ENCODE peak calls at places on chromosomes 2 and 18, in seven cellular contexts. One of them, this sample, is unnamed.

GRCh38 chr18:11994708-11995444 is 13.6 kb downstream of the IMPA2 start:
- DNase-seq in A549: peak
- DNase-seq in B cell: no peak
- DNase-seq in hepatocyte: peak
- DNase-seq in BJ: no peak
- DNase-seq in dorsolateral prefrontal cortex: peak
- DNase-seq in fibroblast of mammary gland: peak
- DNase-seq in this sample: no peak

GRCh38 chr2:98445708-98446577 is 1.3 kb downstream of the INPP4A start:
- DNase-seq in A549: no peak
- DNase-seq in B cell: no peak
- DNase-seq in hepatocyte: no peak
- DNase-seq in BJ: no peak
- DNase-seq in dorsolateral prefrontal cortex: no peak
- DNase-seq in fibroblast of mammary gland: no peak
- DNase-seq in this sample: no peak

GRCh38 chr18:58756148-58756547 is 84.9 kb downstream of the MALT1 start:
- DNase-seq in A549: no peak
- DNase-seq in B cell: no peak
- DNase-seq in hepatocyte: no peak
- DNase-seq in BJ: no peak
- DNase-seq in dorsolateral prefrontal cortex: no peak
- DNase-seq in fibroblast of mammary gland: no peak
- DNase-seq in this sample: no peak

GRCh38 chr2:43075906-43076585 is 150.4 kb downstream of the ZFP36L2 start:
- DNase-seq in A549: peak
- DNase-seq in B cell: no peak
- DNase-seq in hepatocyte: no peak
- DNase-seq in BJ: no peak
- DNase-seq in dorsolateral prefrontal cortex: no peak
- DNase-seq in fibroblast of mammary gland: peak
- DNase-seq in this sample: no peak

GRCh38 chr2:172775319-172775718 is 39.7 kb downstream of the RAPGEF4 start:
- DNase-seq in A549: no peak
- DNase-seq in B cell: no peak
- DNase-seq in hepatocyte: no peak
- DNase-seq in BJ: no peak
- DNase-seq in dorsolateral prefrontal cortex: no peak
- DNase-seq in fibroblast of mammary gland: no peak
- DNase-seq in this sample: no peak

GRCh38 chr2:108268001-108268400 is 20.7 kb upstream of the SULT1C2 start:
- DNase-seq in A549: peak
- DNase-seq in B cell: no peak
- DNase-seq in hepatocyte: no peak
- DNase-seq in BJ: peak
- DNase-seq in dorsolateral prefrontal cortex: no peak
- DNase-seq in fibroblast of mammary gland: peak
- DNase-seq in this sample: no peak

GRCh38 chr2:67329951-67330350 is 67.2 kb upstream of the ETAA1 start:
- DNase-seq in A549: no peak
- DNase-seq in B cell: no peak
- DNase-seq in hepatocyte: no peak
- DNase-seq in BJ: no peak
- DNase-seq in dorsolateral prefrontal cortex: no peak
- DNase-seq in fibroblast of mammary gland: no peak
- DNase-seq in this sample: no peak

GRCh38 chr2:160486341-160486740 is 7.3 kb downstream of the RBMS1 start:
- DNase-seq in A549: no peak
- DNase-seq in B cell: no peak
- DNase-seq in hepatocyte: no peak
- DNase-seq in BJ: no peak
- DNase-seq in dorsolateral prefrontal cortex: no peak
- DNase-seq in fibroblast of mammary gland: peak
- DNase-seq in this sample: no peak

GRCh38 chr2:231479455-231479854 is 15.2 kb upstream of the NCL start:
- DNase-seq in A549: no peak
- DNase-seq in B cell: no peak
- DNase-seq in hepatocyte: no peak
- DNase-seq in BJ: no peak
- DNase-seq in dorsolateral prefrontal cortex: no peak
- DNase-seq in fibroblast of mammary gland: no peak
- DNase-seq in this sample: no peak

GRCh38 chr2:25000503-25001328 is 29.0 kb upstream of the DNAJC27 start:
- DNase-seq in A549: no peak
- DNase-seq in B cell: no peak
- DNase-seq in hepatocyte: no peak
- DNase-seq in BJ: no peak
- DNase-seq in dorsolateral prefrontal cortex: peak
- DNase-seq in fibroblast of mammary gland: peak
- DNase-seq in this sample: no peak

GRCh38 chr2:233209117-233209977 is 42.1 kb upstream of the ATG16L1 start:
- DNase-seq in A549: peak
- DNase-seq in B cell: no peak
- DNase-seq in hepatocyte: peak
- DNase-seq in BJ: no peak
- DNase-seq in dorsolateral prefrontal cortex: peak
- DNase-seq in fibroblast of mammary gland: no peak
- DNase-seq in this sample: no peak

GRCh38 chr2:141029424-141030078 is 1101.3 kb downstream of the LRP1B start:
- DNase-seq in A549: no peak
- DNase-seq in B cell: no peak
- DNase-seq in hepatocyte: no peak
- DNase-seq in BJ: no peak
- DNase-seq in dorsolateral prefrontal cortex: no peak
- DNase-seq in fibroblast of mammary gland: no peak
- DNase-seq in this sample: no peak

GRCh38 chr2:160566717-160567116 is 73.1 kb upstream of the RBMS1 start:
- DNase-seq in A549: no peak
- DNase-seq in B cell: no peak
- DNase-seq in hepatocyte: no peak
- DNase-seq in BJ: peak
- DNase-seq in dorsolateral prefrontal cortex: no peak
- DNase-seq in fibroblast of mammary gland: peak
- DNase-seq in this sample: no peak

GRCh38 chr2:240839152-240840143 is 19.4 kb upstream of the KIF1A start:
- DNase-seq in A549: no peak
- DNase-seq in B cell: no peak
- DNase-seq in hepatocyte: no peak
- DNase-seq in BJ: no peak
- DNase-seq in dorsolateral prefrontal cortex: no peak
- DNase-seq in fibroblast of mammary gland: peak
- DNase-seq in this sample: no peak

GRCh38 chr2:225164406-225165048 is 122.3 kb upstream of the DOCK10 start:
- DNase-seq in A549: no peak
- DNase-seq in B cell: no peak
- DNase-seq in hepatocyte: no peak
- DNase-seq in BJ: no peak
- DNase-seq in dorsolateral prefrontal cortex: no peak
- DNase-seq in fibroblast of mammary gland: peak
- DNase-seq in this sample: no peak

GRCh38 chr2:76921006-76921405 is 601.2 kb downstream of the LRRTM4 start:
- DNase-seq in A549: no peak
- DNase-seq in B cell: no peak
- DNase-seq in hepatocyte: no peak
- DNase-seq in BJ: no peak
- DNase-seq in dorsolateral prefrontal cortex: no peak
- DNase-seq in fibroblast of mammary gland: no peak
- DNase-seq in this sample: no peak

GRCh38 chr18:60445341-60445740 is 72.8 kb upstream of the MC4R start:
- DNase-seq in A549: no peak
- DNase-seq in B cell: no peak
- DNase-seq in hepatocyte: no peak
- DNase-seq in BJ: no peak
- DNase-seq in dorsolateral prefrontal cortex: no peak
- DNase-seq in fibroblast of mammary gland: no peak
- DNase-seq in this sample: no peak

GRCh38 chr2:75277111-75277510 is 77.8 kb upstream of the TACR1 start:
- DNase-seq in A549: peak
- DNase-seq in B cell: no peak
- DNase-seq in hepatocyte: no peak
- DNase-seq in BJ: peak
- DNase-seq in dorsolateral prefrontal cortex: no peak
- DNase-seq in fibroblast of mammary gland: peak
- DNase-seq in this sample: no peak

GRCh38 chr18:48877941-48878340 is 72.8 kb downstream of the SMAD7 start:
- DNase-seq in A549: no peak
- DNase-seq in B cell: no peak
- DNase-seq in hepatocyte: no peak
- DNase-seq in BJ: no peak
- DNase-seq in dorsolateral prefrontal cortex: no peak
- DNase-seq in fibroblast of mammary gland: no peak
- DNase-seq in this sample: no peak

GRCh38 chr2:216436369-216436768 is 24.1 kb downstream of the SMARCAL1 start:
- DNase-seq in A549: no peak
- DNase-seq in B cell: no peak
- DNase-seq in hepatocyte: no peak
- DNase-seq in BJ: no peak
- DNase-seq in dorsolateral prefrontal cortex: no peak
- DNase-seq in fibroblast of mammary gland: no peak
- DNase-seq in this sample: no peak

DNA sequence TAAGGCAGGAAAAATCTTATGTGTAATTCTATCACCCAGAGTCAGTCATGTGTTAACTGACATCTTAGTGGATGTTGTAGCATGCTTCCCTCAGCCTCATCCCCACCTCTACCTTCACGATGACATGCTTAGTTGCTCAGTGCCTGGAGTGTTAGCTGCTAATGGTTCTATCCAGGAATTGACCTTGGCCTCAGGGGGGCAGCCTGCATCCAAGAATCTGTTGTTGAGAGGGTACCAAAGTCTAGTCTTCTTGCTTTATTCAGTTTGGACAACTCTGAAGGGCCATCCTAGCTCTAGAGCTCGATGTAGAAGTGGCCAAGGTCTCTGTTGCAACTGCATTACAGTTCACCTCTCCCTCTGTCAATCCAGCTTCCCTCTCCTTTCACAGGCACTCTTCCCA is 61.2 kb downstream of the ACYP2 start:
- DNase-seq in A549: peak
- DNase-seq in B cell: no peak
- DNase-seq in hepatocyte: peak
- DNase-seq in BJ: no peak
- DNase-seq in dorsolateral prefrontal cortex: no peak
- DNase-seq in fibroblast of mammary gland: peak
- DNase-seq in this sample: peak
- TF ChIP-seq CTCF in A549: peak
- TF ChIP-seq CTCF in B cell: no peak
- TF ChIP-seq CTCF in hepatocyte: peak
- TF ChIP-seq CTCF in BJ: peak
- TF ChIP-seq CTCF in dorsolateral prefrontal cortex: peak
- TF ChIP-seq CTCF in fibroblast of mammary gland: peak
- TF ChIP-seq CTCF in this sample: peak

GRCh38 chr2:14942991-14943390 is 310.5 kb downstream of the LRATD1 start:
- DNase-seq in A549: no peak
- DNase-seq in B cell: no peak
- DNase-seq in hepatocyte: no peak
- DNase-seq in BJ: no peak
- DNase-seq in dorsolateral prefrontal cortex: no peak
- DNase-seq in fibroblast of mammary gland: no peak
- DNase-seq in this sample: no peak

GRCh38 chr2:14941151-14941631 is 308.7 kb downstream of the LRATD1 start:
- DNase-seq in A549: no peak
- DNase-seq in B cell: no peak
- DNase-seq in hepatocyte: peak
- DNase-seq in BJ: no peak
- DNase-seq in dorsolateral prefrontal cortex: peak
- DNase-seq in fibroblast of mammary gland: peak
- DNase-seq in this sample: no peak

GRCh38 chr2:14944562-14945346 is 312.2 kb downstream of the LRATD1 start:
- DNase-seq in A549: peak
- DNase-seq in B cell: no peak
- DNase-seq in hepatocyte: peak
- DNase-seq in BJ: no peak
- DNase-seq in dorsolateral prefrontal cortex: no peak
- DNase-seq in fibroblast of mammary gland: peak
- DNase-seq in this sample: no peak
- TF ChIP-seq CTCF in A549: no peak
- TF ChIP-seq CTCF in B cell: no peak
- TF ChIP-seq CTCF in hepatocyte: peak
- TF ChIP-seq CTCF in BJ: no peak
- TF ChIP-seq CTCF in dorsolateral prefrontal cortex: no peak
- TF ChIP-seq CTCF in fibroblast of mammary gland: peak
- TF ChIP-seq CTCF in this sample: peak

DNA sequence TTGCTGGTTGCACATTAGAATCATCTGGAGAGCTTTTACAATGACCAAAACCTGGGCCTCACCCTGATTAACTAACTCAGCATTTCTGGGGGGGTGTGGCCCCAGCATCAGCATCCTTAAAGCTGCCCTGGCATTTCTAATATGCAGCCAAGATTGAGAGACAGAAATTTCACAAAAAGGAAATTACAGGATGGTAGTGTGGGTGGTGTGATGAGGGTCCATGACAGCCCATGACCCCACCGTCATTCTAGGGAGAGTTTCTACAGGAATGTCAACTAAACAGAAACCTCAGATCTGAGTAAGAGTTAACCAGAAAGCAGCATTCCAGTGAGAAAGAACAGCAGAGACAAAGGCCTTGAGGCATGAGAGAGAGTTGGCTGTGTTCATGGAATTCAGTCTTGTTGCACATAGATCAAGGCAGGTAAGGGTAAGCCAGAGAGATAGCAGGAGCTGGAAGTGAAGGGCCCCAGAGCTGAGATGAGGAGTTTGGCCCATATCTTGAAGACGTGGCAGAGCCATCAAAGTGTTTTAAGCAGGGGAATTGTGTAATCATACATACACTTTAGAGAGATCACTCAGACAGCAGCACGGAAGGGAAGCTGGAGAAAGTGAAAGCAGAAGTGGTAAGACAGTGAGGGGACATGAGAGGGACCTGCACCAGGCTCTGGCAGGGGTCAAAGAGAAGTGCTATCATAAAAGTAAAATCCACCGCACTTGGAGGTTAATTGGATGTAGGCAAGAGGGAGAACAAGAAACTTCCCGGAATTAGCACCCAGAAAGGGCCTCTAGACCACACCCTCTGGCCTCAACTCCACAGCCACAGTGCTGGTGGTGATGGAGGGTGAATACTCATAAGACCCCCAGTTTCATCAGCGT is 7.8 kb upstream of the TRABD2A start:
- DNase-seq in A549: no peak
- DNase-seq in B cell: peak
- DNase-seq in hepatocyte: peak
- DNase-seq in BJ: no peak
- DNase-seq in dorsolateral prefrontal cortex: no peak
- DNase-seq in fibroblast of mammary gland: peak
- DNase-seq in this sample: no peak
- TF ChIP-seq CTCF in A549: no peak
- TF ChIP-seq CTCF in B cell: no peak
- TF ChIP-seq CTCF in hepatocyte: no peak
- TF ChIP-seq CTCF in BJ: no peak
- TF ChIP-seq CTCF in dorsolateral prefrontal cortex: no peak
- TF ChIP-seq CTCF in fibroblast of mammary gland: no peak
- TF ChIP-seq CTCF in this sample: no peak

DNA sequence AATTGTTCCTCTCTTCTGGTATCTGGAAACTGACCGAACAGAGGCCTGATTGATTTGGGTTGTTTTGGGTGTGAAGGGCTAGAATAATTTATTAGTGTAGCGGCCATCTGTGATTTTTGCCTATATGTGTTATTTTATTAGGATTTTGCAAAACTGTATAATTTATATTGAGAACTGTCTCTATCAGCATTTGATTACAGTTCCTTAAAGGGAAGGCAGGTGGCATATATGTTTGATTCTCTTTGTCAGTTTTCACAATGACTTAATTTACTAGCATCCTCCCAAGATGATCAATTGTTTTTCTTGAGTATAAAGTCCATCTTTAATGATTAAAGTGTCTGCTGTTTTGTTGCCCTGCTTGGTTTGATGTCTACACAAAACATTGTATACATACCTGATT is 4.5 kb downstream of the NBEAL1 start:
- DNase-seq in A549: no peak
- DNase-seq in B cell: no peak
- DNase-seq in hepatocyte: no peak
- DNase-seq in BJ: no peak
- DNase-seq in dorsolateral prefrontal cortex: no peak
- DNase-seq in fibroblast of mammary gland: no peak
- DNase-seq in this sample: no peak
- TF ChIP-seq CTCF in A549: no peak
- TF ChIP-seq CTCF in B cell: no peak
- TF ChIP-seq CTCF in hepatocyte: no peak
- TF ChIP-seq CTCF in BJ: no peak
- TF ChIP-seq CTCF in dorsolateral prefrontal cortex: no peak
- TF ChIP-seq CTCF in fibroblast of mammary gland: no peak
- TF ChIP-seq CTCF in this sample: peak

This sample was measured in neural crest cell.